ENCODE peak calls at places on chromosome 1, in eight cellular contexts. P is choroid plexus epithelial cell; R is lower lobe of right lung; M is CD8-positive, alpha-beta T cell; O is body of pancreas; S is SK-N-SH; D is foreskin fibroblast; Q is bronchial epithelial cell. F is an unnamed sample.

GRCh38 chr1:42962641-42963377 is 4.1 kb upstream of the SLC2A1 start:
- DNase-seq in P (no peak), R (no peak), M (no peak), O (no peak), S (no peak), D (peak; percentile 72), Q (peak; percentile 84), F (no peak)

GRCh38 chr1:172662464-172663109 is 3.7 kb downstream of the FASLG start:
- DNase-seq in P (peak; percentile 97), R (peak; percentile 66), M (peak; percentile 88), O (peak; percentile 43), S (peak; percentile 43), D (peak; percentile 95), Q (peak; percentile 68), F (peak; percentile 91)

GRCh38 chr1:13951793-13952751 is 252.1 kb downstream of the PRDM2 start:
- DNase-seq in P (no peak), R (no peak), M (no peak), O (no peak), S (no peak), D (no peak), Q (peak; percentile 7), F (peak; percentile 30)

GRCh38 chr1:109822749-109823542 is 59.2 kb upstream of the EPS8L3 start:
- DNase-seq in P (no peak), R (no peak), M (no peak), O (no peak), S (no peak), D (no peak), Q (no peak), F (no peak)

GRCh38 chr1:157691285-157691920 is 9.2 kb downstream of the FCRL3 start:
- DNase-seq in P (peak; percentile 44), R (no peak), M (no peak), O (peak; percentile 21), S (peak; percentile 42), D (peak; percentile 1), Q (peak; percentile 36), F (peak; percentile 23)

GRCh38 chr1:107061886-107062285 is 5.4 kb downstream of the PRMT6 start:
- DNase-seq in P (no peak), R (no peak), M (no peak), O (no peak), S (no peak), D (no peak), Q (no peak), F (no peak)

GRCh38 chr1:162753998-162754585 is 36.4 kb upstream of the HSD17B7 start:
- DNase-seq in P (no peak), R (no peak), M (no peak), O (no peak), S (no peak), D (peak; percentile 21), Q (peak; percentile 12), F (no peak)

GRCh38 chr1:190176776-190177175 is 300.9 kb downstream of the BRINP3 start:
- DNase-seq in P (peak; percentile 41), R (no peak), M (no peak), O (no peak), S (no peak), D (peak; percentile 54), Q (no peak), F (peak; percentile 15)

GRCh38 chr1:90761781-90762589 is 44.9 kb upstream of the BARHL2 start:
- DNase-seq in P (no peak), R (no peak), M (no peak), O (peak; percentile 62), S (no peak), D (no peak), Q (no peak), F (no peak)

GRCh38 chr1:44108241-44108640 is 10.4 kb upstream of the KLF17 start:
- DNase-seq in P (peak; percentile 44), R (no peak), M (no peak), O (no peak), S (no peak), D (no peak), Q (no peak), F (peak; percentile 48)

GRCh38 chr1:232306269-232306911 is 323.5 kb downstream of the SIPA1L2 start:
- DNase-seq in P (peak; percentile 42), R (peak; percentile 61), M (no peak), O (peak; percentile 25), S (no peak), D (no peak), Q (no peak), F (peak; percentile 24)
- TF ChIP-seq CTCF in P (peak; percentile 56), R (peak; percentile 31), M (no peak), O (peak; percentile 1), S (no peak), D (no peak), Q (peak; percentile 22), F (no peak)

GRCh38 chr1:53060580-53060979 is 1.4 kb upstream of the PODN start:
- DNase-seq in P (peak; percentile 75), R (no peak), M (no peak), O (peak; percentile 45), S (no peak), D (peak; percentile 71), Q (no peak), F (peak; percentile 62)

GRCh38 chr1:53061123-53061858 is 722 bp upstream of the PODN start:
- DNase-seq in P (peak; percentile 12), R (peak; percentile 46), M (no peak), O (no peak), S (no peak), D (no peak), Q (no peak), F (peak; percentile 34)

GRCh38 chr1:53063744-53064515 is 1.9 kb downstream of the PODN start:
- DNase-seq in P (no peak), R (peak; percentile 26), M (no peak), O (no peak), S (peak; percentile 25), D (no peak), Q (no peak), F (no peak)

GRCh38 chr1:53061859-53062714 is at the start of gene PODN:
- DNase-seq in P (peak; percentile 33), R (peak; percentile 52), M (no peak), O (no peak), S (peak; percentile 86), D (no peak), Q (no peak), F (peak; percentile 38)

GRCh38 chr1:53062731-53063591 is 948 bp downstream of the PODN start:
- DNase-seq in P (no peak), R (peak; percentile 42), M (no peak), O (no peak), S (peak; percentile 72), D (no peak), Q (no peak), F (no peak)
- H3K4me3 ChIP-seq in P (peak overlapping the region; percentile 61), R (peak overlapping the region; percentile 63), M (peak overlapping the region; percentile 37), O (peak overlapping the region; percentile 4), S (peak overlapping the region; percentile 54), D (peak overlapping the region; percentile 68), Q (no peak overlapping the region), F (peak overlapping the region; percentile 64)

DNA sequence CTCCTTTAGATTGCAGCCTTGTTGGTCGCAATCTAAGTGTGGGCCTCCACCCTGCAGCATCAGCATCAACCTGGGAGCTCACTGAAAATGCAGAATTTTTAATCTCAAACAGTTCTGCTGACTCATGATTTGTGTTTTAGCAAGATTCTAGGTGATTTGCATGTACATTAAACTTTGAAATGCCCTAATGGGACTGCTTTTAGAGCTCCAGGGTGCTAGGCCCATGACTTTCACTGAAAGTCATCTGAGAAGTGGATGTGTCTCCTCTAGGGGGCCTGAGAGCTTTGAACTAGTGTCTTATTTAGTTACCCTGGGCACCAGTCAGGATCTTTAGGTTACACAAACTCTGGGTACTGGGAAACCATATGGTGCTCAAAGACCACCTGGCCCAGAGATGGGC is 9.0 kb downstream of the TRIM67 start:
- DNase-seq in P (no peak), R (no peak), M (no peak), O (no peak), S (no peak), D (no peak), Q (no peak), F (no peak)
- TF ChIP-seq CTCF in P (peak; percentile 34), R (no peak), M (no peak), O (no peak), S (peak; percentile 13), D (no peak), Q (no peak), F (peak; percentile 10)

DNA sequence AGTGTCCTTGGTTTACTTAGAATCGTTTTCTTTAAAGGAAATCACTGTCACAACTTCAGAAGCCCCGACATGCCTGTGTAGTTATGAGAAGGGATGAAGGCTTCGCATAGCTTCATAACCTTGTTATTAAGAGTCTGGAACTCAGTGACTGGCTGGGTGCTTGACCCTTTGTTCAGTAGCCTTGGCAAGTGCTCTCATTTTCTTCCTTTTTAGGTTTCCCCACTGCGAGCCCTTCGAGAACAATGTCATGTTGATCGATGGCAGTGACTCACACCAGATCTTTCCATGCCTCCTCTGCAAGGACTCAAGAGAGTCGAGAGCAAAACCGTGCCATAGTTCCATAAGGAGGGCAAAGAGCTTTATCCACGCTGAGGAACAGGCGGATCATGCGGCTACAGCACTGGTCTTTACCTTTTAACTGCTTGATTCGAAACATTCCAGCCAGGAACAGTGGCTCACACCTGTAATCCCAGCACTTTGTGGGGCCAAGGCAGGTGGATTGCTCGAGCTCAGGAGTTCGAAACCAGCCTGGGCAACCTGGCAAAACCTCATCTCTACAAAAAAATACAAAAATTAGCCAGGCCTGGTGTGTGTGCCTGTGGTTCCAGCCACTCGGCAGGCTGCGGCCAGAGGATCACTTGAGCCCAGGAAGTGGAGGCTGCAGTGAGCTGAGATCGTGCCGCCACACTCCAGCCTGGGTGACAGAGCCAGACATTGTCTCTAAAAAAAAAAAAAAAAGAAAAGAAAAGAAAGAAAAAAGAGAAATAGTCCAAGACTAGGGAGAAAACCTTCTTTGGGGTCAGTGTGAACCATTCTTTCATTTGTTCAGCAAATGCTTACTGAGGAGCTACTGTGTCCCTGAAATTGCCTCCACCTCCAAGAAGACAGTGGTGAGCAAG is 95.4 kb upstream of the ERRFI1 start:
- DNase-seq in P (peak; percentile 94), R (no peak), M (no peak), O (peak; percentile 84), S (no peak), D (peak; percentile 71), Q (peak; percentile 72), F (peak; percentile 94)
- H3K4me3 ChIP-seq in P (no peak overlapping the region), R (no peak overlapping the region), M (no peak overlapping the region), O (no peak overlapping the region), S (no peak overlapping the region), D (no peak overlapping the region), Q (no peak overlapping the region), F (no peak overlapping the region)

GRCh38 chr1:219544163-219544846 is 68.6 kb downstream of the ZC3H11B start:
- DNase-seq in P (no peak), R (no peak), M (no peak), O (no peak), S (no peak), D (no peak), Q (no peak), F (peak; percentile 41)
- TF ChIP-seq CTCF in P (peak; percentile 40), R (no peak), M (no peak), O (peak; percentile 23), S (peak; percentile 39), D (no peak), Q (no peak), F (peak; percentile 21)

GRCh38 chr1:227299238-227299637 is 19.1 kb downstream of the CDC42BPA start:
- DNase-seq in P (peak; percentile 74), R (no peak), M (no peak), O (no peak), S (no peak), D (no peak), Q (peak; percentile 71), F (peak; percentile 72)
- H3K4me3 ChIP-seq in P (peak overlapping the region; percentile 4), R (no peak overlapping the region), M (no peak overlapping the region), O (no peak overlapping the region), S (peak overlapping the region; percentile 50), D (peak overlapping the region; percentile 1), Q (no peak overlapping the region), F (peak overlapping the region; percentile 38)

DNA sequence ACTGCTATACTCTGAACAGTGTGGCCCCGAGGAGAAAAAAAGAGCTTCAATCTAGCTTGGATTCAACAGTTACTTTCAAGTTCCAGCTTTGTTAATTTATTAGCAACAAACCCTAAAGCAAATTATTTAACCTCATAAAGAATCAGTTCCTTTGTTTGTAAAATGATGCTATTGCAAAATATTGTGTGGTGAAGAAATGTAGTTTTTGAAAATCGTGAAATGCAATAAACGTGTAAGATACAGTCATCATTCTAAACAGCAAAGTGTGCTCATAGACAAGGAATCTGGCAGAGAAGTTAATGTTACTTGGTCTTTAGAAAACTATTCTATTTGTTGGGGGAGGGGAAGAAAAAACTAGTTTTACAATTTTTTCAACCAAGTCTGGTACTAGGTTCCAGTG is 297.6 kb upstream of the ADGRL4 start:
- DNase-seq in P (peak; percentile 14), R (no peak), M (no peak), O (no peak), S (no peak), D (peak; percentile 27), Q (no peak), F (no peak)
- TF ChIP-seq CTCF in P (no peak), R (no peak), M (no peak), O (no peak), S (no peak), D (no peak), Q (no peak), F (no peak)